ENCODE peak calls at places on chromosomes 4 and X, in five cellular contexts. One of them, this sample, is unnamed.

GRCh38 chr4:156280726-156281125 is 327.1 kb upstream of the CTSO start:
- DNase-seq in GM12878: no peak
- DNase-seq in HepG2: no peak
- DNase-seq in K562: no peak
- DNase-seq in SK-N-SH: no peak
- DNase-seq in this sample: no peak

GRCh38 chr4:87949961-87950360 is 25.6 kb upstream of the SPP1 start:
- DNase-seq in GM12878: no peak
- DNase-seq in SK-N-SH: no peak
- DNase-seq in K562: no peak
- DNase-seq in HepG2: no peak
- DNase-seq in this sample: no peak

GRCh38 chr4:100936676-100937390 is 410.5 kb downstream of the PPP3CA start:
- DNase-seq in HepG2: no peak
- DNase-seq in K562: no peak
- DNase-seq in GM12878: no peak
- DNase-seq in SK-N-SH: no peak
- DNase-seq in this sample: no peak

GRCh38 chrX:109347618-109348017 is 134.3 kb downstream of the GUCY2F start:
- DNase-seq in HepG2: no peak
- DNase-seq in GM12878: no peak
- DNase-seq in K562: no peak
- DNase-seq in SK-N-SH: no peak
- DNase-seq in this sample: no peak

GRCh38 chr4:117203231-117203630 is 117.9 kb upstream of the TRAM1L1 start:
- DNase-seq in K562: no peak
- DNase-seq in HepG2: no peak
- DNase-seq in GM12878: no peak
- DNase-seq in SK-N-SH: no peak
- DNase-seq in this sample: no peak

GRCh38 chrX:101232316-101232715 is 12.7 kb downstream of the DRP2 start:
- DNase-seq in K562: no peak
- DNase-seq in SK-N-SH: no peak
- DNase-seq in HepG2: no peak
- DNase-seq in GM12878: no peak
- DNase-seq in this sample: no peak

GRCh38 chr4:183571350-183572076 is 66.7 kb downstream of the ING2 start:
- DNase-seq in K562: no peak
- DNase-seq in SK-N-SH: peak; percentile 27
- DNase-seq in HepG2: peak; percentile 72
- DNase-seq in GM12878: no peak
- DNase-seq in this sample: no peak

GRCh38 chr4:51930557-51930956 is 87.6 kb downstream of the DCUN1D4 start:
- DNase-seq in HepG2: no peak
- DNase-seq in K562: no peak
- DNase-seq in GM12878: no peak
- DNase-seq in SK-N-SH: no peak
- DNase-seq in this sample: no peak

GRCh38 chr4:189021831-189022230 is 882.6 kb downstream of the TRIML1 start:
- DNase-seq in HepG2: no peak
- DNase-seq in SK-N-SH: no peak
- DNase-seq in K562: no peak
- DNase-seq in GM12878: no peak
- DNase-seq in this sample: no peak

GRCh38 chrX:70508296-70508911 is 63.8 kb downstream of the DLG3 start:
- DNase-seq in K562: no peak
- DNase-seq in GM12878: no peak
- DNase-seq in HepG2: peak; percentile 44
- DNase-seq in SK-N-SH: no peak
- DNase-seq in this sample: no peak

GRCh38 chr4:41077628-41078027 is 136.7 kb downstream of the APBB2 start:
- DNase-seq in SK-N-SH: no peak
- DNase-seq in HepG2: peak; percentile 57
- DNase-seq in GM12878: no peak
- DNase-seq in K562: no peak
- DNase-seq in this sample: no peak

GRCh38 chr4:3775011-3775410 is 8.8 kb downstream of the ADRA2C start:
- DNase-seq in GM12878: no peak
- DNase-seq in SK-N-SH: no peak
- DNase-seq in HepG2: no peak
- DNase-seq in K562: no peak
- DNase-seq in this sample: no peak

GRCh38 chr4:87304659-87305277 is 17.9 kb downstream of the HSD17B13 start:
- DNase-seq in GM12878: no peak
- DNase-seq in HepG2: no peak
- DNase-seq in SK-N-SH: no peak
- DNase-seq in K562: no peak
- DNase-seq in this sample: peak; percentile 18

GRCh38 chr4:125315571-125316390 is 1.0 kb downstream of the FAT4 start:
- DNase-seq in SK-N-SH: peak; percentile 69
- DNase-seq in K562: no peak
- DNase-seq in HepG2: peak; percentile 18
- DNase-seq in GM12878: no peak
- DNase-seq in this sample: peak; percentile 63

GRCh38 chr4:175386776-175387507 is 425.1 kb downstream of the GPM6A start:
- DNase-seq in K562: no peak
- DNase-seq in SK-N-SH: no peak
- DNase-seq in GM12878: no peak
- DNase-seq in HepG2: no peak
- DNase-seq in this sample: no peak

GRCh38 chr4:105088110-105088879 is 58.4 kb upstream of the TET2 start:
- DNase-seq in HepG2: no peak
- DNase-seq in K562: no peak
- DNase-seq in GM12878: no peak
- DNase-seq in SK-N-SH: no peak
- DNase-seq in this sample: no peak

GRCh38 chrX:72308566-72309296 is 3.0 kb upstream of the CITED1 start:
- DNase-seq in K562: peak; percentile 61
- DNase-seq in HepG2: peak; percentile 27
- DNase-seq in GM12878: no peak
- DNase-seq in SK-N-SH: peak; percentile 92
- DNase-seq in this sample: peak; percentile 86

GRCh38 chrX:9278475-9279270 is 186.2 kb upstream of the TBL1X start:
- DNase-seq in SK-N-SH: no peak
- DNase-seq in K562: no peak
- DNase-seq in HepG2: no peak
- DNase-seq in GM12878: no peak
- DNase-seq in this sample: no peak
- TF ChIP-seq FOXM1 in SK-N-SH: no peak
- TF ChIP-seq FOXM1 in K562: no peak
- TF ChIP-seq FOXM1 in HepG2: no peak
- TF ChIP-seq FOXM1 in GM12878: no peak
- TF ChIP-seq FOXM1 in this sample: no peak

DNA sequence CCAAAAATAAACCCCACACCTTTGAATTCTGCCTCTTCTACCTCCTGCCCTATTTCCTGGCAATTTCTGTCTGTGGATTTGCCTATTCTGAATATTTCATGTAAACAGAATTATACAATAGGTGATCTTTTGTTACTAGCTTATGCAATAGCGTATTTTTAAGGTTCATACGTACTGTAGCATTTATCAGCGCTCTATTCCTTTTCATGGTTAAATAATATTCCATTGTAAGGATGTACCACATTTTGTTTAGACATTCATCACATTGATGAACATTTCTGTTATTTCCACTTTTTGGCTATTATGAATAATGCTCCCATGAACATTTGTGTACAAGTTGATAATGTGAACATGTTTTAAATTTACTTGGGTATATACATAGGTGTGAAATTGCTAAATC is 780.4 kb upstream of the MAGEB2 start:
- DNase-seq in SK-N-SH: no peak
- DNase-seq in HepG2: no peak
- DNase-seq in GM12878: no peak
- DNase-seq in K562: no peak
- DNase-seq in this sample: no peak
- TF ChIP-seq FOXM1 in SK-N-SH: no peak
- TF ChIP-seq FOXM1 in HepG2: no peak
- TF ChIP-seq FOXM1 in GM12878: no peak
- TF ChIP-seq FOXM1 in K562: no peak
- TF ChIP-seq FOXM1 in this sample: no peak

GRCh38 chr4:166594326-166594946 is 639.9 kb downstream of the SPOCK3 start:
- DNase-seq in SK-N-SH: peak; percentile 41
- DNase-seq in K562: no peak
- DNase-seq in GM12878: peak; percentile 13
- DNase-seq in HepG2: peak; percentile 29
- DNase-seq in this sample: peak; percentile 56
- TF ChIP-seq FOXM1 in SK-N-SH: no peak
- TF ChIP-seq FOXM1 in K562: no peak
- TF ChIP-seq FOXM1 in GM12878: no peak
- TF ChIP-seq FOXM1 in HepG2: no peak
- TF ChIP-seq FOXM1 in this sample: no peak

GRCh38 chrX:24392709-24393108 is 32.3 kb downstream of the SUPT20HL1 start:
- DNase-seq in HepG2: no peak
- DNase-seq in GM12878: no peak
- DNase-seq in SK-N-SH: no peak
- DNase-seq in K562: no peak
- DNase-seq in this sample: no peak
- TF ChIP-seq FOXM1 in HepG2: no peak
- TF ChIP-seq FOXM1 in GM12878: no peak
- TF ChIP-seq FOXM1 in SK-N-SH: no peak
- TF ChIP-seq FOXM1 in K562: no peak
- TF ChIP-seq FOXM1 in this sample: no peak

GRCh38 chr4:20266215-20267082 is 14.7 kb downstream of the SLIT2 start:
- DNase-seq in HepG2: no peak
- DNase-seq in K562: no peak
- DNase-seq in SK-N-SH: no peak
- DNase-seq in GM12878: no peak
- DNase-seq in this sample: no peak
- TF ChIP-seq FOXM1 in HepG2: no peak
- TF ChIP-seq FOXM1 in K562: no peak
- TF ChIP-seq FOXM1 in SK-N-SH: no peak
- TF ChIP-seq FOXM1 in GM12878: no peak
- TF ChIP-seq FOXM1 in this sample: no peak

GRCh38 chrX:24860140-24860539 is 155.6 kb downstream of the ARX start:
- DNase-seq in SK-N-SH: no peak
- DNase-seq in K562: no peak
- DNase-seq in HepG2: no peak
- DNase-seq in GM12878: no peak
- DNase-seq in this sample: no peak

GRCh38 chrX:24859211-24859841 is 156.4 kb downstream of the ARX start:
- DNase-seq in HepG2: no peak
- DNase-seq in K562: no peak
- DNase-seq in SK-N-SH: no peak
- DNase-seq in GM12878: no peak
- DNase-seq in this sample: no peak

GRCh38 chrX:24858004-24858746 is 157.6 kb downstream of the ARX start:
- DNase-seq in HepG2: no peak
- DNase-seq in K562: no peak
- DNase-seq in SK-N-SH: no peak
- DNase-seq in GM12878: no peak
- DNase-seq in this sample: no peak

GRCh38 chrX:24862343-24862742 is 153.4 kb downstream of the ARX start:
- DNase-seq in GM12878: no peak
- DNase-seq in K562: no peak
- DNase-seq in SK-N-SH: no peak
- DNase-seq in HepG2: no peak
- DNase-seq in this sample: no peak
- TF ChIP-seq FOXM1 in GM12878: no peak
- TF ChIP-seq FOXM1 in K562: no peak
- TF ChIP-seq FOXM1 in SK-N-SH: no peak
- TF ChIP-seq FOXM1 in HepG2: no peak
- TF ChIP-seq FOXM1 in this sample: no peak

GRCh38 chr4:71163317-71163716 is 169.9 kb downstream of the DCK start:
- DNase-seq in HepG2: no peak
- DNase-seq in GM12878: no peak
- DNase-seq in SK-N-SH: no peak
- DNase-seq in K562: no peak
- DNase-seq in this sample: no peak

GRCh38 chr4:71171592-71171991 is 167.2 kb upstream of the SLC4A4 start:
- DNase-seq in K562: no peak
- DNase-seq in HepG2: no peak
- DNase-seq in GM12878: no peak
- DNase-seq in SK-N-SH: no peak
- DNase-seq in this sample: no peak

GRCh38 chr4:71162386-71162785 is 168.9 kb downstream of the DCK start:
- DNase-seq in HepG2: no peak
- DNase-seq in K562: no peak
- DNase-seq in GM12878: no peak
- DNase-seq in SK-N-SH: no peak
- DNase-seq in this sample: no peak

GRCh38 chr4:71167083-71167482 is 171.7 kb upstream of the SLC4A4 start:
- DNase-seq in K562: no peak
- DNase-seq in HepG2: no peak
- DNase-seq in SK-N-SH: no peak
- DNase-seq in GM12878: no peak
- DNase-seq in this sample: no peak
- TF ChIP-seq FOXM1 in K562: no peak
- TF ChIP-seq FOXM1 in HepG2: no peak
- TF ChIP-seq FOXM1 in SK-N-SH: no peak
- TF ChIP-seq FOXM1 in GM12878: no peak
- TF ChIP-seq FOXM1 in this sample: no peak

GRCh38 chrX:149511081-149511480 is 6.0 kb upstream of the IDS start:
- DNase-seq in GM12878: no peak
- DNase-seq in HepG2: no peak
- DNase-seq in SK-N-SH: no peak
- DNase-seq in K562: no peak
- DNase-seq in this sample: no peak

GRCh38 chrX:149513713-149514427 is 8.8 kb upstream of the IDS start:
- DNase-seq in SK-N-SH: no peak
- DNase-seq in GM12878: no peak
- DNase-seq in K562: no peak
- DNase-seq in HepG2: no peak
- DNase-seq in this sample: no peak

GRCh38 chrX:149510386-149510785 is 5.3 kb upstream of the IDS start:
- DNase-seq in GM12878: no peak
- DNase-seq in SK-N-SH: no peak
- DNase-seq in HepG2: no peak
- DNase-seq in K562: peak; percentile 14
- DNase-seq in this sample: no peak

GRCh38 chrX:149515954-149516602 is 11.0 kb upstream of the IDS start:
- DNase-seq in SK-N-SH: no peak
- DNase-seq in K562: no peak
- DNase-seq in HepG2: no peak
- DNase-seq in GM12878: no peak
- DNase-seq in this sample: no peak

DNA sequence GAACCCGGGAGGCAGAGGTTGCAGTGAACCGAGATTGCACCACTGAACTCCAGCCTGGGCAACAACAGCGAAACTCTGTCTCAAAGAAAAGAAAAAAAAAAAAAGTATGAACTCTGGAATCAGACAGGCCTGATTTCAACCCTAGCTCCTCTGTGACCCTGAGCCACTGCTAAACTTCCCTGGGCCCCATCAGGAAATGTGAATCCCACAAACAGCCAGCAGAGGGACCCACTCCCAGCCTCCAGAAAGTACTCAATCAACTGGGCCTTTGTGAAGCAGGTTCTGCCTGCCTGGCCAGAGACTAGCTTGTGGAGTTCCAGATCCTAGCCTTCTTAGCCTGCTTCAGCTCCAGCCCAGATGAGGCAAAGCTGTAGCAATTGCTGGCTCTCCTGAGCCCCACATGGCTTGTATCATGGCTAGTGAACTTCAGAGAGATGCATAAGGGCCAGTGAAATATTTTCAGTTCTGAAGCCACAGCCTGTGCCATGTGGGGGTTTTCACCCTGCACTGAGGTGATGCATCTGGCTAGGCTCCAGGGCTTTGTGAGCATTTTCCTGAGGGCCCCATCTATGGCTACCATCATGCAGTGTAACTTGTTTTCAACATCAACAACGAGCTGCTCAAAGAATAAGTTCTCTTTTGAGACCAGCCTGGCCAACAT is 7.2 kb upstream of the IDS start:
- DNase-seq in K562: peak; percentile 59
- DNase-seq in SK-N-SH: peak; percentile 58
- DNase-seq in GM12878: peak; percentile 13
- DNase-seq in HepG2: peak; percentile 49
- DNase-seq in this sample: peak; percentile 73
- TF ChIP-seq FOXM1 in K562: no peak
- TF ChIP-seq FOXM1 in SK-N-SH: no peak
- TF ChIP-seq FOXM1 in GM12878: no peak
- TF ChIP-seq FOXM1 in HepG2: no peak
- TF ChIP-seq FOXM1 in this sample: no peak

This sample was measured in HEK293T.